ENCODE peak calls at places on chromosomes 5 and 9, in ten cellular contexts. K is SHP77; F is skeletal muscle cell; L is SK-N-DZ; R is ACHN; G is RKO; Q is stimulated activated CD4-positive, alpha-beta T cell treated with anti-CD3 and anti-CD28 coated beads, Interleukin-12 subunit alpha, Interleukin-12 subunit beta, amount 100 ng/mL, for 24 hours; I is pons; Z is iPS-NIHi11; O is heart right ventricle. H is an unnamed sample.

GRCh38 chr5:11329676-11330075 is 568.6 kb upstream of the DAP start:
- DNase-seq in I (peak), L (no peak), Z (no peak), R (no peak), K (no peak), F (no peak), G (no peak), Q (no peak), O (no peak), H (peak)

GRCh38 chr9:113837349-113837748 is 38.8 kb upstream of the ZNF618 start:
- DNase-seq in F (no peak), I (no peak), Z (no peak), K (no peak), L (no peak), G (no peak), Q (no peak), R (no peak), O (no peak), H (no peak)

GRCh38 chr5:149948988-149949387 is 4.4 kb upstream of the PDE6A start:
- DNase-seq in R (no peak), Z (no peak), L (no peak), F (no peak), O (no peak), I (no peak), G (no peak), Q (no peak), K (no peak), H (no peak)

GRCh38 chr9:1231998-1232919 is 182.1 kb downstream of the DMRT2 start:
- DNase-seq in F (peak), G (peak), I (peak), Z (no peak), K (no peak), R (peak), L (no peak), Q (no peak), O (peak), H (no peak)

GRCh38 chr5:168750926-168751325 is 171.8 kb upstream of the PANK3 start:
- DNase-seq in L (no peak), I (no peak), R (no peak), Z (no peak), F (no peak), K (no peak), G (no peak), Q (no peak), O (no peak), H (no peak)

GRCh38 chr5:134458676-134459403 is 47.2 kb upstream of the CDKN2AIPNL start:
- DNase-seq in G (no peak), K (peak), L (no peak), R (peak), Q (no peak), F (no peak), I (no peak), O (no peak), Z (no peak), H (no peak)

GRCh38 chr9:14344846-14345585 is 31.1 kb upstream of the NFIB start:
- DNase-seq in Z (no peak), L (no peak), I (peak), R (no peak), K (no peak), F (no peak), O (no peak), Q (no peak), G (no peak), H (peak)

GRCh38 chr9:137353223-137354152 is 51.4 kb upstream of the NRARP start:
- DNase-seq in R (no peak), G (no peak), K (no peak), O (peak), F (no peak), Q (no peak), Z (no peak), L (no peak), I (no peak), H (no peak)

H was measured in putamen.